ENCODE peak calls at places on chromosomes 5 and 9, in ten cellular contexts. E is HFF-Myc, J is cardiac fibroblast, S is GM06990, B is PC-3, T is AG04449, I is sigmoid colon, F is foreskin fibroblast, L is fibroblast of the aortic adventitia, A is fibroblast of mammary gland. X is an unnamed sample.

GRCh38 chr9:15889555-15889954 is 336.7 kb downstream of the CCDC171 start:
- DNase-seq in E (no peak), J (peak; percentile 83), S (no peak), B (no peak), T (peak; percentile 50), I (no peak), F (peak; percentile 45), L (peak; percentile 85), A (peak; percentile 25), X (no peak)

GRCh38 chr5:122062205-122062604 is 15.9 kb downstream of the LOX start:
- DNase-seq in E (no peak), J (no peak), S (no peak), B (no peak), T (no peak), I (no peak), F (no peak), L (no peak), A (no peak), X (no peak)

GRCh38 chr5:86679529-86679928 is 61.8 kb downstream of the COX7C start:
- DNase-seq in E (peak; percentile 19), J (peak; percentile 85), S (no peak), B (peak; percentile 79), T (peak; percentile 59), I (peak; percentile 67), F (peak; percentile 60), L (peak; percentile 92), A (peak; percentile 93), X (peak; percentile 17)

GRCh38 chr5:105885266-105885665 is 1785.5 kb downstream of the EFNA5 start:
- DNase-seq in E (no peak), J (peak; percentile 4), S (no peak), B (peak; percentile 38), T (peak; percentile 46), I (no peak), F (peak; percentile 54), L (no peak), A (no peak), X (no peak)

GRCh38 chr5:48192-48591 is 43.8 kb upstream of the PLEKHG4B start:
- DNase-seq in E (no peak), J (no peak), S (no peak), B (no peak), T (no peak), I (no peak), F (no peak), L (no peak), A (no peak), X (no peak)

GRCh38 chr9:35357116-35357515 is 132.8 kb upstream of the RUSC2 start:
- DNase-seq in E (no peak), J (no peak), S (no peak), B (peak; percentile 31), T (no peak), I (no peak), F (peak; percentile 52), L (no peak), A (peak; percentile 71), X (no peak)

GRCh38 chr5:14131855-14132503 is 11.2 kb upstream of the TRIO start:
- DNase-seq in E (no peak), J (no peak), S (no peak), B (no peak), T (no peak), I (no peak), F (peak; percentile 39), L (peak; percentile 32), A (no peak), X (no peak)

GRCh38 chr5:83540105-83540504 is 68.6 kb downstream of the VCAN start:
- DNase-seq in E (no peak), J (no peak), S (no peak), B (no peak), T (no peak), I (no peak), F (peak; percentile 20), L (peak; percentile 50), A (peak; percentile 49), X (no peak)

GRCh38 chr5:122154910-122155309 is 25.6 kb downstream of the ZNF474 start:
- DNase-seq in E (no peak), J (peak; percentile 71), S (no peak), B (no peak), T (peak; percentile 72), I (peak; percentile 79), F (peak; percentile 71), L (peak; percentile 79), A (peak; percentile 89), X (no peak)

GRCh38 chr9:19493845-19494244 is 85.0 kb downstream of the ACER2 start:
- DNase-seq in E (no peak), J (no peak), S (no peak), B (no peak), T (no peak), I (no peak), F (no peak), L (no peak), A (no peak), X (no peak)

GRCh38 chr5:176653401-176653800 is 6.1 kb downstream of the TSPAN17 start:
- DNase-seq in E (no peak), J (no peak), S (no peak), B (peak; percentile 58), T (no peak), I (no peak), F (peak; percentile 67), L (peak; percentile 20), A (peak; percentile 74), X (no peak)

GRCh38 chr9:114893622-114894021 is 36.8 kb downstream of the TNFSF8 start:
- DNase-seq in E (no peak), J (no peak), S (no peak), B (peak; percentile 76), T (no peak), I (no peak), F (peak; percentile 35), L (peak; percentile 53), A (peak; percentile 32), X (no peak)

GRCh38 chr5:123182072-123182471 is 93.0 kb downstream of the PRDM6 start:
- DNase-seq in E (no peak), J (no peak), S (no peak), B (no peak), T (no peak), I (no peak), F (no peak), L (no peak), A (no peak), X (no peak)

GRCh38 chr9:110089681-110090370 is 118.1 kb downstream of the C9orf152 start:
- DNase-seq in E (no peak), J (no peak), S (no peak), B (peak; percentile 68), T (no peak), I (no peak), F (peak; percentile 44), L (no peak), A (no peak), X (no peak)

GRCh38 chr5:119393201-119393691 is 37.4 kb downstream of the TNFAIP8 start:
- DNase-seq in E (no peak), J (peak; percentile 34), S (no peak), B (no peak), T (no peak), I (no peak), F (no peak), L (peak; percentile 92), A (peak; percentile 60), X (peak; percentile 71)

GRCh38 chr9:94703488-94704140 is 22.9 kb upstream of the AOPEP start:
- DNase-seq in E (no peak), J (no peak), S (no peak), B (no peak), T (no peak), I (no peak), F (no peak), L (no peak), A (no peak), X (no peak)

GRCh38 chr5:141430332-141431113 is at the start of gene PCDHGA12:
- DNase-seq in E (peak; percentile 65), J (peak; percentile 96), S (peak; percentile 59), B (no peak), T (peak; percentile 52), I (no peak), F (peak; percentile 96), L (peak; percentile 97), A (peak; percentile 96), X (peak; percentile 90)

GRCh38 chr9:111979561-111979960 is 82.9 kb downstream of the UGCG start:
- DNase-seq in E (no peak), J (no peak), S (no peak), B (peak; percentile 35), T (no peak), I (no peak), F (no peak), L (no peak), A (no peak), X (no peak)
- TF ChIP-seq CTCF in E (no peak), J (no peak), S (no peak), B (no peak), T (no peak), I (no peak), F (no peak), L (no peak), A (no peak), X (no peak)

GRCh38 chr5:78377718-78378105 is 17.3 kb downstream of the SCAMP1 start:
- DNase-seq in E (no peak), J (no peak), S (no peak), B (peak; percentile 9), T (no peak), I (no peak), F (no peak), L (no peak), A (no peak), X (no peak)
- H3K4me3 ChIP-seq in E (no peak overlapping the region), J (no peak overlapping the region), S (no peak overlapping the region), B (no peak overlapping the region), T (no peak overlapping the region), I (no peak overlapping the region), F (no peak overlapping the region), L (no peak overlapping the region), A (no peak overlapping the region), X (no peak overlapping the region)

GRCh38 chr9:105044458-105044857 is 116.5 kb upstream of the ABCA1 start:
- DNase-seq in E (no peak), J (no peak), S (no peak), B (no peak), T (no peak), I (no peak), F (no peak), L (no peak), A (no peak), X (no peak)

GRCh38 chr9:105050296-105050695 is 122.3 kb upstream of the ABCA1 start:
- DNase-seq in E (no peak), J (no peak), S (no peak), B (peak; percentile 3), T (no peak), I (no peak), F (peak; percentile 41), L (peak; percentile 34), A (peak; percentile 62), X (no peak)

GRCh38 chr9:105047652-105048031 is 119.7 kb upstream of the ABCA1 start:
- DNase-seq in E (no peak), J (no peak), S (no peak), B (peak; percentile 45), T (no peak), I (no peak), F (peak; percentile 17), L (no peak), A (peak; percentile 29), X (no peak)

GRCh38 chr9:105043370-105043936 is 115.5 kb upstream of the ABCA1 start:
- DNase-seq in E (no peak), J (no peak), S (no peak), B (no peak), T (no peak), I (no peak), F (no peak), L (no peak), A (no peak), X (no peak)

GRCh38 chr9:105046907-105047651 is 119.1 kb upstream of the ABCA1 start:
- DNase-seq in E (no peak), J (peak; percentile 30), S (no peak), B (peak; percentile 6), T (no peak), I (no peak), F (peak; percentile 33), L (no peak), A (no peak), X (no peak)
- TF ChIP-seq CTCF in E (no peak), J (no peak), S (no peak), B (no peak), T (no peak), I (no peak), F (no peak), L (no peak), A (no peak), X (no peak)

GRCh38 chr9:129888085-129888808 is 53.0 kb downstream of the USP20 start:
- DNase-seq in E (no peak), J (no peak), S (peak; percentile 95), B (no peak), T (no peak), I (no peak), F (no peak), L (no peak), A (no peak), X (no peak)
- H3K4me3 ChIP-seq in E (no peak overlapping the region), J (no peak overlapping the region), S (peak overlapping the region; percentile 22), B (no peak overlapping the region), T (no peak overlapping the region), I (no peak overlapping the region), F (no peak overlapping the region), L (no peak overlapping the region), A (no peak overlapping the region), X (no peak overlapping the region)

X was measured in AG09309.